ENCODE peak calls at places on chromosome 9, in five cellular contexts. C is upper lobe of right lung; F is activated CD8-positive, alpha-beta memory T cell treated with anti-CD3 and anti-CD28 coated beads, Interleukin-2, amount 10 ng/mL, durations not matched to agents 7 days and 5 days; X is stimulated activated naive CD8-positive, alpha-beta T cell treated with anti-CD3 and anti-CD28 coated beads, Interleukin-15, amount 100 ng/mL, for 72 hours; O is right cardiac atrium. H is an unnamed sample.

GRCh38 chr9:2257530-2257929 is 242.4 kb downstream of the SMARCA2 start:
- ATAC-seq in C (no peak), F (no peak), X (no peak), O (no peak), H (no peak)

GRCh38 chr9:84402517-84402916 is 62.0 kb upstream of the SLC28A3 start:
- ATAC-seq in C (no peak), F (no peak), X (no peak), O (peak), H (no peak)

GRCh38 chr9:87427851-87428506 is 69.7 kb upstream of the DAPK1 start:
- ATAC-seq in C (peak), F (no peak), X (no peak), O (no peak), H (no peak)

GRCh38 chr9:94771096-94771495 is 44.6 kb downstream of the AOPEP start:
- ATAC-seq in C (no peak), F (no peak), X (no peak), O (no peak), H (no peak)

GRCh38 chr9:31808770-31809169 is 575.7 kb upstream of the ACO1 start:
- ATAC-seq in C (no peak), F (no peak), X (no peak), O (no peak), H (no peak)

GRCh38 chr9:133937120-133937519 is 55.0 kb downstream of the VAV2 start:
- ATAC-seq in C (no peak), F (no peak), X (no peak), O (no peak), H (no peak)

GRCh38 chr9:101580076-101580475 is 14.7 kb downstream of the PPP3R2 start:
- ATAC-seq in C (peak), F (no peak), X (no peak), O (peak), H (no peak)

GRCh38 chr9:87599901-87600610 is 102.4 kb downstream of the DAPK1 start:
- ATAC-seq in C (peak), F (no peak), X (no peak), O (peak), H (peak)

GRCh38 chr9:81724242-81724889 is 35.0 kb upstream of the TLE1 start:
- ATAC-seq in C (no peak), F (no peak), X (no peak), O (peak), H (peak)

GRCh38 chr9:109707355-109707754 is 72.6 kb upstream of the PALM2AKAP2 start:
- ATAC-seq in C (peak), F (no peak), X (no peak), O (peak), H (no peak)

GRCh38 chr9:117703538-117703937 is 665 bp upstream of the TLR4 start:
- ATAC-seq in C (no peak), F (no peak), X (no peak), O (peak), H (peak)

GRCh38 chr9:127197186-127197860 is 67.3 kb upstream of the GARNL3 start:
- ATAC-seq in C (no peak), F (no peak), X (no peak), O (peak), H (no peak)

GRCh38 chr9:18911714-18912342 is 121.2 kb downstream of the SAXO1 start:
- ATAC-seq in C (no peak), F (no peak), X (no peak), O (no peak), H (no peak)

GRCh38 chr9:136527721-136528710 is 17.8 kb downstream of the NOTCH1 start:
- ATAC-seq in C (peak), F (peak), X (peak), O (peak), H (peak)

GRCh38 chr9:137225701-137226331 is 842 bp downstream of the CYSRT1 start:
- ATAC-seq in C (no peak), F (no peak), X (no peak), O (no peak), H (no peak)

GRCh38 chr9:137544176-137544755 is 5.9 kb downstream of the PNPLA7 start:
- ATAC-seq in C (no peak), F (peak), X (peak), O (peak), H (no peak)

GRCh38 chr9:111915425-111915758 is 18.8 kb downstream of the UGCG start:
- ATAC-seq in C (no peak), F (peak), X (peak), O (no peak), H (no peak)

GRCh38 chr9:4118666-4119065 is 181.2 kb downstream of the GLIS3 start:
- ATAC-seq in C (peak), F (no peak), X (no peak), O (peak), H (no peak)

GRCh38 chr9:114058688-114059046 is 19.4 kb downstream of the AMBP start:
- ATAC-seq in C (peak), F (no peak), X (no peak), O (no peak), H (no peak)

GRCh38 chr9:25678147-25678666 is at the start of gene TUSC1:
- ATAC-seq in C (peak), F (no peak), X (peak), O (peak), H (peak)

GRCh38 chr9:135889564-135890189 is 17.7 kb downstream of the CAMSAP1 start:
- ATAC-seq in C (no peak), F (no peak), X (no peak), O (no peak), H (no peak)

GRCh38 chr9:122332083-122332482 is 38.7 kb upstream of the PTGS1 start:
- ATAC-seq in C (peak), F (no peak), X (peak), O (peak), H (peak)

GRCh38 chr9:120909904-120910303 is 16.7 kb downstream of the TRAF1 start:
- ATAC-seq in C (peak), F (peak), X (peak), O (no peak), H (peak)

GRCh38 chr9:106588601-106589000 is 274.4 kb upstream of the ZNF462 start:
- ATAC-seq in C (no peak), F (no peak), X (no peak), O (no peak), H (peak)

GRCh38 chr9:20321683-20322082 is 300.6 kb downstream of the MLLT3 start:
- ATAC-seq in C (no peak), F (peak), X (peak), O (no peak), H (no peak)

GRCh38 chr9:78011037-78011436 is 20.6 kb downstream of the GNAQ start:
- ATAC-seq in C (peak), F (no peak), X (no peak), O (peak), H (no peak)

H was measured in SK-N-SH treated with all-trans-retinoic acid at 6 μM for 48 hours.